ENCODE peak calls at places on chromosomes 11 and 22, in four cellular contexts. G is transverse colon, D is endothelial cell of umbilical vein, M is left ventricle myocardium inferior. V is an unnamed sample.

GRCh38 chr22:19597399-19597735 is 73.2 kb upstream of the CLDN5 start:
- DNase-seq in G (no peak), D (peak; percentile 30), M (no peak), V (no peak)

GRCh38 chr11:102986815-102987214 is 31.3 kb upstream of the MMP13 start:
- DNase-seq in G (no peak), D (peak; percentile 35), M (no peak), V (no peak)

GRCh38 chr11:66068154-66068821 is 1.8 kb upstream of the PACS1 start:
- DNase-seq in G (peak; percentile 78), D (peak; percentile 73), M (peak; percentile 69), V (peak; percentile 92)

GRCh38 chr11:75066061-75066460 is 30.6 kb downstream of the OR2AT4 start:
- DNase-seq in G (no peak), D (no peak), M (no peak), V (no peak)

GRCh38 chr11:132874638-132875037 is 657.7 kb downstream of the OPCML start:
- DNase-seq in G (no peak), D (no peak), M (no peak), V (no peak)

GRCh38 chr22:21992593-21993237 is 10.1 kb upstream of the TOP3B start:
- DNase-seq in G (no peak), D (no peak), M (no peak), V (peak; percentile 12)

GRCh38 chr11:112455791-112456190 is 195.1 kb upstream of the PLET1 start:
- DNase-seq in G (no peak), D (peak; percentile 36), M (no peak), V (no peak)

GRCh38 chr11:115503886-115504278 is 333 bp downstream of the CADM1 start:
- DNase-seq in G (no peak), D (no peak), M (no peak), V (no peak)

GRCh38 chr22:17913705-17914282 is 110.6 kb downstream of the MICAL3 start:
- DNase-seq in G (no peak), D (no peak), M (no peak), V (no peak)

GRCh38 chr11:44615913-44616806 is 50.7 kb downstream of the CD82 start:
- DNase-seq in G (no peak), D (no peak), M (peak; percentile 4), V (no peak)

GRCh38 chr11:8365542-8365941 is 101.9 kb upstream of the LMO1 start:
- DNase-seq in G (no peak), D (no peak), M (no peak), V (peak; percentile 76)

GRCh38 chr11:106161775-106162174 is 84.3 kb downstream of the AASDHPPT start:
- DNase-seq in G (no peak), D (no peak), M (no peak), V (no peak)

GRCh38 chr11:13324709-13325108 is 47.1 kb downstream of the BMAL1 start:
- DNase-seq in G (no peak), D (no peak), M (no peak), V (no peak)

GRCh38 chr11:10654211-10655150 is 39.1 kb downstream of the IRAG1 start:
- DNase-seq in G (no peak), D (peak; percentile 73), M (no peak), V (peak; percentile 82)

GRCh38 chr11:106697058-106697457 is 321.2 kb downstream of the GUCY1A2 start:
- DNase-seq in G (no peak), D (no peak), M (no peak), V (no peak)

GRCh38 chr11:58575377-58576020 is at the start of gene LPXN:
- DNase-seq in G (peak; percentile 48), D (peak; percentile 13), M (no peak), V (no peak)

GRCh38 chr11:110431212-110432073 is 1.7 kb downstream of the FDX1 start:
- DNase-seq in G (no peak), D (no peak), M (no peak), V (no peak)

DNA sequence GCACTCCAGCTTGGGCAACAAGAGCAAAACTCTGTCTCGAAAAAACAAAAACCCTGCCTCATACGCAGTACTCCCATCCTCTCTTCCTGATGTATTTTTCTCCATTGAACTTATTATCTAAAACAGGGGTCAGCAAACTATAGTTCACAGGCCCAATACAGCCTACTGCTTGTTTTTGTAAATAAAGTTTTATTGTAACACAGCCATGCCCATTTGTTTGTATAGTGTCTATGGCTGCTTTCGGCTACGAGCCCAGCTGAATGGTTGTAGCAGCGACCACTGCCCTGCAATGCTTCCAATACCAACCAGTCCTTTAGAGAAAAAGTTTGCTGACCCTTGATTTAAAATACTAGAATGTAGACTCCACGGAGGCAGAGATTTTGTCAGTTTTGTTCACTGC is 6.1 kb downstream of the TXN2 start:
- DNase-seq in G (no peak), D (no peak), M (no peak), V (no peak)
- H3K36me3 ChIP-seq in G (peaks cover 14% of the 10 kb centered on the region), D (peaks cover 32% of the 10 kb centered on the region), M (peaks cover 97% of the 10 kb centered on the region), V (peaks cover 14% of the 10 kb centered on the region)

DNA sequence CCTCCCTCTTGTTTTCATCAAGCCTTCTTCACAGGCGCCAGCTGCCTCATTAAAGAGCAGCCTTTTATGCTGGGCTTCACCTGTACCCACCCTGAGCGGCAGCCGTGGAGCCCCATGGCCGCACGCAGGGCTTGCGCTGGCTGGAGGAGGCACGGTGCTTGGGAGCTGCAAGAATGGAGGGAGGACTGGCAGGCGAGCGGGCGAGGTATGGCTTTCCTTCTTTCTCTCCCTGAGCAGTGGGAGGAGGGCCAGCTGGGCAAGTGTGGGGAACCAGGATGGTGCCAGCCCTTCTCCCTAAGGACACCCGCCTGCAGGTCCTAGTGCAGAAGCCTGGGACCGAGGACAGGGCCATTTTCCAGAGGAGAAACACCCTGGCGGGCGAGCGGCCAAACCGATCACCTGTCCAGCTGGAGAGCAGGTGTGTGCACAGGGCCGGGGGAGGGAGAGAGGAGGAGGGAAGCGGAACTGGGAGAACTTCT is 70.8 kb downstream of the FLI1 start:
- DNase-seq in G (peak; percentile 32), D (no peak), M (no peak), V (peak; percentile 50)
- H3K36me3 ChIP-seq in G (no peaks in the 10 kb centered on the region), D (peaks cover 83% of the 10 kb centered on the region), M (peaks cover 41% of the 10 kb centered on the region), V (no peaks in the 10 kb centered on the region)

GRCh38 chr22:20727118-20728015 is 46.5 kb upstream of the SERPIND1 start:
- DNase-seq in G (no peak), D (no peak), M (no peak), V (no peak)
- H3K36me3 ChIP-seq in G (peaks cover 33% of the 10 kb centered on the region), D (peaks cover 23% of the 10 kb centered on the region), M (peaks cover 61% of the 10 kb centered on the region), V (peaks cover 5% of the 10 kb centered on the region)

GRCh38 chr11:47725445-47726442 is 10.6 kb upstream of the AGBL2 start:
- DNase-seq in G (no peak), D (no peak), M (no peak), V (no peak)
- H3K36me3 ChIP-seq in G (peaks cover 74% of the 10 kb centered on the region), D (peaks cover 26% of the 10 kb centered on the region), M (peaks cover 98% of the 10 kb centered on the region), V (peaks cover 44% of the 10 kb centered on the region)

DNA sequence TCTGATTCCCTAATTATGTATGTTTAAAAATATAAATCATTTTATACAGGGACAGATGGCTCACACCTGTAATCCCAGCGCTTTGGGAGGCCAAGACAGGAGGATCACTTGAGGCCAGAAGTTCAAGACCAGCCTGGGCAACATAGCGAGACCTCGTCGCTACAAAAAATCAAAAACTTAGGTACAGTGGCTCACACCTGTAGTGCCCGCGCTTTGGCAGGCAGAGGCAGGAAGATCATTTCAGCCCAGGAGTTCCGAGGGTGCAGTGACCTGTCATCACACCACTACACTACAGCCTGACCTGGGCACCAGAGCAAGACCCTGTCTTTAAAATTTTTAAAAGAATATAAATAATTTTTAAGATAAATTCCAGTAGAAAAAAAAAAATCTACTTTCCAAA is 11.5 kb downstream of the RRAS2 start:
- DNase-seq in G (no peak), D (no peak), M (no peak), V (no peak)
- H3K36me3 ChIP-seq in G (no peaks in the 10 kb centered on the region), D (no peaks in the 10 kb centered on the region), M (no peaks in the 10 kb centered on the region), V (no peaks in the 10 kb centered on the region)

GRCh38 chr11:67197606-67198005 is 68.7 kb upstream of the GRK2 start:
- DNase-seq in G (no peak), D (no peak), M (no peak), V (no peak)
- H3K36me3 ChIP-seq in G (no peaks in the 10 kb centered on the region), D (peaks cover 11% of the 10 kb centered on the region), M (peaks cover 37% of the 10 kb centered on the region), V (peaks cover 3% of the 10 kb centered on the region)

GRCh38 chr22:31566484-31566883 is 70.1 kb downstream of the SFI1 start:
- DNase-seq in G (no peak), D (no peak), M (no peak), V (no peak)

GRCh38 chr22:31567196-31567595 is 70.9 kb downstream of the SFI1 start:
- DNase-seq in G (no peak), D (no peak), M (no peak), V (no peak)

GRCh38 chr22:31572939-31573338 is 76.6 kb downstream of the SFI1 start:
- DNase-seq in G (no peak), D (no peak), M (no peak), V (no peak)

GRCh38 chr22:31567702-31568101 is 71.4 kb downstream of the SFI1 start:
- DNase-seq in G (no peak), D (no peak), M (no peak), V (no peak)

DNA sequence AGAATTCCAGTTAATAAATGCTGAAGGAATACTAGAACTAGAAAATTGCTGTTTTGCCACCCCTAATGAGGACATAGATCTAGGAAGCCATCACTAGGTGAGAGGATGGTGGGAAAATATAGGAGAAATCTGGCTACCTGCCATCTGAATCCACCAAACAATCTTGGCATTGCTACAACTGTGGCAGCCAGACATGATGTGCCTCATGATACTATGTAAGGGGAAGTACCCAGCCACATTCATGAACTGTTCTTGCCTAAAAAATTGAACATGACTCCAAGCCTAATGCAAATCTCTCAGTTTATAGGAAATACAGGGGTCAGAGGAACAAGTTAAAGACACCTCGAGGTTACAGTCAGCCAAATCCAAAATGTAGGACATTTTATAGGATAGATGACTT is 72.8 kb downstream of the SFI1 start:
- DNase-seq in G (no peak), D (no peak), M (no peak), V (no peak)
- H3K36me3 ChIP-seq in G (peaks cover 3% of the 10 kb centered on the region), D (peaks cover 5% of the 10 kb centered on the region), M (peaks cover 6% of the 10 kb centered on the region), V (no peaks in the 10 kb centered on the region)

GRCh38 chr22:38312261-38312800 is 4.9 kb downstream of the CSNK1E start:
- DNase-seq in G (no peak), D (no peak), M (no peak), V (no peak)
- H3K36me3 ChIP-seq in G (no peaks in the 10 kb centered on the region), D (peaks cover 39% of the 10 kb centered on the region), M (peaks cover 9% of the 10 kb centered on the region), V (peaks cover 46% of the 10 kb centered on the region)

V was measured in H7.